ENCODE peak calls at places on chromosomes 5 and 9, in six cellular contexts. I is mesendoderm; W is NCI-H510A treated with DMSO at 0.1 percent for 48 hours; K is heart left ventricle; X is stimulated activated effector memory CD8-positive, alpha-beta T cell treated with anti-CD3 and anti-CD28 coated beads, Interleukin-12 subunit alpha, Interleukin-12 subunit beta, amount 100 ng/mL, for 72 hours; J is brain microvascular endothelial cell. O is an unnamed sample.

GRCh38 chr5:106521701-106522100 is 1149.0 kb downstream of the EFNA5 start:
- DNase-seq in I (no peak), X (no peak), K (no peak), W (no peak), J (peak), O (no peak)

GRCh38 chr9:135561391-135562234 is at the start of gene PAEP:
- DNase-seq in W (no peak), K (no peak), X (no peak), J (no peak), I (no peak), O (no peak)

GRCh38 chr5:96288166-96288844 is 144.7 kb downstream of the PCSK1 start:
- DNase-seq in W (no peak), X (no peak), J (no peak), I (no peak), K (no peak), O (no peak)

GRCh38 chr5:174917976-174918554 is 193.7 kb downstream of the MSX2 start:
- DNase-seq in I (no peak), K (no peak), J (no peak), X (no peak), W (no peak), O (no peak)

GRCh38 chr9:114174876-114175771 is 19.8 kb downstream of the COL27A1 start:
- DNase-seq in K (peak), W (no peak), I (no peak), J (no peak), X (no peak), O (peak)

GRCh38 chr9:26888271-26888670 is 4.3 kb downstream of the CAAP1 start:
- DNase-seq in J (no peak), I (no peak), K (no peak), W (no peak), X (no peak), O (no peak)

GRCh38 chr5:149799119-149799623 is 69.1 kb downstream of the PPARGC1B start:
- DNase-seq in J (peak), I (no peak), X (no peak), K (peak), W (peak), O (peak)

GRCh38 chr9:127931092-127931881 is 710 bp upstream of the PIP5KL1 start:
- DNase-seq in I (peak), X (no peak), J (peak), W (peak), K (no peak), O (no peak)

GRCh38 chr5:8061140-8061469 is 192.2 kb downstream of the MTRR start:
- DNase-seq in K (no peak), J (no peak), X (no peak), I (peak), W (no peak), O (no peak)

GRCh38 chr9:22363421-22363887 is 83.2 kb upstream of the DMRTA1 start:
- DNase-seq in K (no peak), I (no peak), J (no peak), X (no peak), W (no peak), O (no peak)

GRCh38 chr5:1011226-1011631 is 2.6 kb downstream of the NKD2 start:
- DNase-seq in W (peak), K (peak), I (peak), J (no peak), X (no peak), O (peak)

GRCh38 chr5:5752844-5753243 is 330.4 kb downstream of the ICE1 start:
- DNase-seq in K (no peak), X (no peak), J (no peak), I (no peak), W (no peak), O (no peak)

GRCh38 chr9:93828331-93829097 is 126.6 kb downstream of the BARX1 start:
- DNase-seq in W (no peak), I (no peak), J (no peak), K (no peak), X (no peak), O (peak)

O was measured in aorta.